ENCODE peak calls at places on chromosomes 6 and 20, in ten cellular contexts. B is nephron progenitor cell, C is WTC11, E is OCI-M1, T is HT-29, W is lower lobe of right lung, O is EH, H is AG09319, D is coronary artery, F is GM10248. R is an unnamed sample.

GRCh38 chr6:35725721-35726438 is 11.0 kb upstream of the ARMC12 start:
- DNase-seq in C (no peak), W (peak; percentile 82), D (peak; percentile 94), H (no peak), E (peak; percentile 64), B (no peak), O (no peak), F (no peak), T (peak; percentile 75), R (no peak)

GRCh38 chr6:136822051-136822378 is 377 bp upstream of the PEX7 start:
- DNase-seq in C (no peak), F (no peak), E (no peak), T (no peak), D (no peak), H (no peak), B (no peak), W (peak; percentile 51), O (no peak), R (peak; percentile 57)

GRCh38 chr6:153790048-153790447 is 249.0 kb upstream of the OPRM1 start:
- DNase-seq in C (peak; percentile 12), F (no peak), W (no peak), E (peak; percentile 31), O (peak; percentile 52), H (no peak), B (no peak), T (peak; percentile 38), D (no peak), R (peak; percentile 79)

GRCh38 chr6:19042452-19042851 is 655.3 kb downstream of the RNF144B start:
- DNase-seq in T (no peak), H (no peak), O (no peak), E (no peak), C (no peak), F (no peak), D (no peak), B (no peak), W (no peak), R (no peak)

GRCh38 chr6:170230520-170231390 is 60.1 kb downstream of the DLL1 start:
- DNase-seq in O (no peak), E (no peak), F (no peak), C (no peak), B (peak; percentile 1), W (no peak), D (no peak), T (no peak), H (no peak), R (no peak)

GRCh38 chr20:33828912-33829560 is 17.9 kb downstream of the CHMP4B start:
- DNase-seq in W (no peak), F (no peak), T (no peak), B (no peak), E (no peak), D (no peak), H (no peak), O (no peak), C (no peak), R (no peak)

GRCh38 chr6:39980839-39981580 is 46.7 kb upstream of the MOCS1 start:
- DNase-seq in E (peak; percentile 93), W (no peak), H (no peak), O (peak; percentile 63), C (peak; percentile 24), T (peak; percentile 60), B (peak; percentile 34), F (peak; percentile 28), D (peak; percentile 49), R (peak; percentile 70)

GRCh38 chr6:75770844-75771243 is 21.8 kb downstream of the MYO6 start:
- DNase-seq in E (no peak), F (no peak), T (no peak), B (peak; percentile 8), C (no peak), W (no peak), O (no peak), H (no peak), D (no peak), R (no peak)

GRCh38 chr6:162613310-162613709 is 114.3 kb downstream of the PRKN start:
- DNase-seq in O (no peak), W (no peak), C (no peak), H (no peak), F (no peak), E (no peak), D (no peak), B (no peak), T (no peak), R (no peak)

GRCh38 chr6:42970859-42971612 is 7.9 kb downstream of the PEX6 start:
- DNase-seq in E (peak; percentile 71), W (no peak), B (no peak), O (peak; percentile 56), H (no peak), C (no peak), F (no peak), D (no peak), T (peak; percentile 38), R (peak; percentile 68)

R was measured in ELR.